ENCODE peak calls at places on chromosome 16, in five cellular contexts. L is A549, K is upper lobe of left lung, J is K562, R is HepG2. D is an unnamed sample.

GRCh38 chr16:17259751-17260270 is 210.9 kb downstream of the XYLT1 start:
- ATAC-seq in L (no peak), K (no peak), J (no peak), R (no peak), D (no peak)

GRCh38 chr16:11721781-11722467 is 20.7 kb downstream of the TXNDC11 start:
- ATAC-seq in L (no peak), K (peak), J (no peak), R (no peak), D (no peak)

GRCh38 chr16:6558661-6559060 is 774.0 kb upstream of the RBFOX1 start:
- ATAC-seq in L (no peak), K (no peak), J (no peak), R (no peak), D (no peak)

GRCh38 chr16:79155904-79156303 is 444.6 kb downstream of the MAF start:
- ATAC-seq in L (no peak), K (no peak), J (no peak), R (no peak), D (no peak)

GRCh38 chr16:17228708-17229055 is 242.1 kb downstream of the XYLT1 start:
- ATAC-seq in L (no peak), K (no peak), J (no peak), R (no peak), D (no peak)

GRCh38 chr16:79466111-79466510 is 134.4 kb downstream of the MAF start:
- ATAC-seq in L (no peak), K (no peak), J (no peak), R (no peak), D (no peak)

GRCh38 chr16:70493863-70494770 is 29.2 kb downstream of the COG4 start:
- ATAC-seq in L (no peak), K (no peak), J (peak), R (no peak), D (no peak)

GRCh38 chr16:82993415-82993814 is 366.6 kb downstream of the CDH13 start:
- ATAC-seq in L (no peak), K (no peak), J (no peak), R (no peak), D (no peak)

GRCh38 chr16:473046-474043 is 47.9 kb downstream of the RAB11FIP3 start:
- ATAC-seq in L (no peak), K (no peak), J (peak), R (no peak), D (no peak)

GRCh38 chr16:57367111-57367752 is 5.1 kb upstream of the CX3CL1 start:
- ATAC-seq in L (no peak), K (no peak), J (no peak), R (no peak), D (no peak)

GRCh38 chr16:67661101-67661661 is 421 bp downstream of the PARD6A start:
- ATAC-seq in L (no peak), K (no peak), J (no peak), R (no peak), D (no peak)

GRCh38 chr16:3095869-3096268 is 3.2 kb downstream of the ZSCAN10 start:
- ATAC-seq in L (peak), K (peak), J (peak), R (peak), D (peak)

GRCh38 chr16:20879175-20880053 is 20.7 kb downstream of the DCUN1D3 start:
- ATAC-seq in L (peak), K (no peak), J (no peak), R (peak), D (no peak)

GRCh38 chr16:67967183-67967955 is 1.1 kb downstream of the SLC12A4 start:
- ATAC-seq in L (peak), K (no peak), J (peak), R (no peak), D (no peak)

GRCh38 chr16:54208262-54208661 is 78.3 kb downstream of the IRX3 start:
- ATAC-seq in L (no peak), K (no peak), J (no peak), R (no peak), D (peak)

GRCh38 chr16:80931985-80932720 is 74.5 kb downstream of the CMC2 start:
- ATAC-seq in L (peak), K (peak), J (peak), R (peak), D (peak)

GRCh38 chr16:20868890-20869289 is 31.3 kb downstream of the DCUN1D3 start:
- ATAC-seq in L (peak), K (peak), J (peak), R (peak), D (peak)

GRCh38 chr16:81866820-81867440 is 87.8 kb downstream of the PLCG2 start:
- ATAC-seq in L (peak), K (peak), J (peak), R (peak), D (peak)

GRCh38 chr16:20901068-20901440 is 483 bp downstream of the LYRM1 start:
- ATAC-seq in L (peak), K (peak), J (peak), R (peak), D (no peak)

GRCh38 chr16:52193441-52193840 is 353.5 kb downstream of the TOX3 start:
- ATAC-seq in L (no peak), K (no peak), J (no peak), R (no peak), D (no peak)

GRCh38 chr16:10590342-10590741 is 9.9 kb upstream of the EMP2 start:
- ATAC-seq in L (no peak), K (no peak), J (no peak), R (no peak), D (no peak)

GRCh38 chr16:84042879-84043485 is 387 bp upstream of the SLC38A8 start:
- ATAC-seq in L (no peak), K (no peak), J (peak), R (peak), D (no peak)

GRCh38 chr16:71297252-71297651 is 8.1 kb upstream of the CMTR2 start:
- ATAC-seq in L (no peak), K (no peak), J (no peak), R (peak), D (no peak)

GRCh38 chr16:58020628-58021521 is 4.7 kb upstream of the MMP15 start:
- ATAC-seq in L (peak), K (no peak), J (peak), R (no peak), D (no peak)

GRCh38 chr16:17304124-17304813 is 166.5 kb downstream of the XYLT1 start:
- ATAC-seq in L (no peak), K (peak), J (no peak), R (no peak), D (peak)

GRCh38 chr16:61897657-61898056 is 138.6 kb downstream of the CDH8 start:
- ATAC-seq in L (no peak), K (no peak), J (no peak), R (no peak), D (no peak)

GRCh38 chr16:6714510-6714909 is 618.1 kb upstream of the RBFOX1 start:
- ATAC-seq in L (no peak), K (no peak), J (peak), R (no peak), D (no peak)

GRCh38 chr16:25106567-25107465 is 4.7 kb upstream of the LCMT1 start:
- ATAC-seq in L (peak), K (peak), J (peak), R (peak), D (peak)

GRCh38 chr16:11301645-11302513 is 20.7 kb upstream of the PRM1 start:
- ATAC-seq in L (no peak), K (no peak), J (no peak), R (no peak), D (no peak)

GRCh38 chr16:87847785-87848675 is 21.3 kb downstream of the SLC7A5 start:
- ATAC-seq in L (no peak), K (no peak), J (no peak), R (peak), D (no peak)
- TF ChIP-seq EP300 in L (no peak), K (no peak), J (no peak), R (peak), D (no peak)

GRCh38 chr16:88499314-88499713 is 46.2 kb downstream of the ZFPM1 start:
- ATAC-seq in L (no peak), K (no peak), J (no peak), R (no peak), D (no peak)
- H3K4me3 ChIP-seq in L (no peak), K (no peak), J (no peak), R (no peak), D (no peak)

GRCh38 chr16:47308601-47309000 is 152.3 kb downstream of the ITFG1 start:
- ATAC-seq in L (no peak), K (no peak), J (no peak), R (no peak), D (no peak)

GRCh38 chr16:47311738-47312505 is 148.9 kb downstream of the ITFG1 start:
- ATAC-seq in L (no peak), K (no peak), J (no peak), R (no peak), D (no peak)

GRCh38 chr16:47309581-47310312 is 151.1 kb downstream of the ITFG1 start:
- ATAC-seq in L (no peak), K (no peak), J (no peak), R (no peak), D (no peak)

GRCh38 chr16:47316686-47317085 is 144.2 kb downstream of the ITFG1 start:
- ATAC-seq in L (no peak), K (no peak), J (no peak), R (no peak), D (no peak)

DNA sequence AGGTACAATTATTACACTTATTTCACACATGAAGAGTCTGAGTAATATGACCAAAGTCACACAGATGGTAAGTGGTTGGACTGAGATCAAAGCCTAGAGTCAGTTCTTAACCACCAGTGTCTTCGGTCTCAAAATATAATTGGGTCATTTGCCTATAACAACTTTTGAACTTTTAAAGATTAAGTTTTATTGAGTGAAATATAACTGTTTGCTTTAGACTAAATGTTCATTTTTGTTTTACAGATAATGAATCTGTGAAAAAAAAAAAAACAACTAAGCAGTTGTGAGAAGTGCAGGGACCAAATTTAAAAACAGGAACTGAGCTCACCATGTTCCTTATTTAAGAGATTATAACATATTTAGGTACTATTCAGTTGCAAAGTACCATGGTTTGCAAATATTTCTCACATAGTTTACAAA is 150.1 kb downstream of the ITFG1 start:
- ATAC-seq in L (no peak), K (no peak), J (no peak), R (no peak), D (no peak)
- TF ChIP-seq EP300 in L (no peak), K (no peak), J (no peak), R (no peak), D (no peak)

GRCh38 chr16:65994305-65994704 is 372.2 kb upstream of the CDH5 start:
- ATAC-seq in L (no peak), K (no peak), J (no peak), R (no peak), D (no peak)
- H3K4me3 ChIP-seq in L (no peak), K (no peak), J (no peak), R (no peak), D (no peak)

D was measured in gastroesophageal sphincter.